ENCODE peak calls at places on chromosome 12, in nine cellular contexts. K is HEK293T; F is heart right ventricle; N is naive B cell; H is nephron progenitor cell; Y is RPMI8226; Q is tibial nerve; A is NCI-H524; J is stimulated activated effector memory CD8-positive, alpha-beta T cell treated with anti-CD3 and anti-CD28 coated beads, Interleukin-12 subunit alpha, Interleukin-12 subunit beta, amount 100 ng/mL, for 72 hours. S is an unnamed sample.

GRCh38 chr12:108526482-108527234 is 11.6 kb downstream of the FICD start:
- DNase-seq in Y (no peak), J (no peak), A (no peak), K (no peak), N (no peak), Q (no peak), H (no peak), F (no peak), S (no peak)

GRCh38 chr12:64051057-64051456 is 171.0 kb downstream of the KICS2 start:
- DNase-seq in A (no peak), Q (no peak), J (no peak), K (no peak), F (no peak), H (no peak), N (no peak), Y (no peak), S (no peak)

GRCh38 chr12:122190842-122191668 is 8.1 kb downstream of the LRRC43 start:
- DNase-seq in Y (peak), F (peak), J (peak), Q (no peak), H (peak), A (peak), N (peak), K (peak), S (no peak)

GRCh38 chr12:117098361-117099217 is 627 bp downstream of the TESC start:
- DNase-seq in F (no peak), H (peak), Y (peak), A (no peak), J (peak), N (no peak), Q (no peak), K (peak), S (no peak)

GRCh38 chr12:27785882-27786570 is 6.0 kb upstream of the MANSC4 start:
- DNase-seq in H (no peak), Q (no peak), N (no peak), F (no peak), A (no peak), Y (no peak), J (no peak), K (no peak), S (no peak)

GRCh38 chr12:89352492-89353187 is at the start of gene DUSP6:
- DNase-seq in H (peak), A (peak), J (peak), Q (peak), F (peak), Y (peak), K (peak), N (peak), S (peak)

GRCh38 chr12:120971299-120972180 is 6.8 kb upstream of the HNF1A start:
- DNase-seq in Q (no peak), J (peak), F (peak), A (no peak), Y (peak), N (peak), H (no peak), K (peak), S (no peak)

GRCh38 chr12:47949441-47950341 is 13.7 kb upstream of the TMEM106C start:
- DNase-seq in F (peak), H (peak), J (peak), A (peak), Q (peak), K (peak), N (peak), Y (peak), S (peak)

GRCh38 chr12:123058980-123059379 is 78.5 kb downstream of the ARL6IP4 start:
- DNase-seq in Q (no peak), J (no peak), H (no peak), N (no peak), K (no peak), A (no peak), Y (peak), F (no peak), S (no peak)

GRCh38 chr12:109523504-109523903 is 46.1 kb downstream of the UBE3B start:
- DNase-seq in N (no peak), A (peak), Q (no peak), K (no peak), H (no peak), J (no peak), Y (no peak), F (no peak), S (no peak)

S was measured in breast epithelium.